ENCODE peak calls at places on chromosomes 6 and 20, in seven cellular contexts. L is IMR-90, O is mesendoderm, H is neuronal stem cell, V is H9, R is trophoblast cell, U is H1. I is an unnamed sample.

GRCh38 chr20:4897600-4897999 is 103.7 kb downstream of the SLC23A2 start:
- DNase-seq in O (no peak), V (no peak), H (no peak), U (no peak), L (no peak), R (no peak), I (no peak)

GRCh38 chr20:23146857-23147256 is 60.7 kb upstream of the CD93 start:
- DNase-seq in L (no peak), O (no peak), U (no peak), R (no peak), H (no peak), V (no peak), I (no peak)

GRCh38 chr20:63968928-63969760 is 586 bp downstream of the ZNF512B start:
- DNase-seq in V (peak; percentile 32), U (peak; percentile 76), R (no peak), O (no peak), L (no peak), H (no peak), I (no peak)

GRCh38 chr6:123415844-123416468 is 220.8 kb downstream of the TRDN start:
- DNase-seq in O (peak; percentile 69), L (peak; percentile 37), U (peak; percentile 58), R (peak; percentile 86), H (peak; percentile 47), V (peak; percentile 38), I (peak; percentile 63)

GRCh38 chr20:61950631-61951010 is 115.1 kb downstream of the TAF4 start:
- DNase-seq in V (no peak), L (no peak), R (no peak), U (peak; percentile 48), H (no peak), O (no peak), I (no peak)

GRCh38 chr6:25448965-25449538 is 169.9 kb downstream of the CARMIL1 start:
- DNase-seq in H (no peak), U (no peak), R (peak; percentile 2), O (no peak), L (no peak), V (no peak), I (no peak)

GRCh38 chr6:147201885-147202515 is 2.2 kb upstream of the STXBP5 start:
- DNase-seq in R (peak; percentile 59), O (peak; percentile 74), L (peak; percentile 21), H (no peak), U (no peak), V (peak; percentile 57), I (peak; percentile 53)

GRCh38 chr6:89944826-89945407 is 50.6 kb downstream of the GJA10 start:
- DNase-seq in L (peak; percentile 33), O (no peak), H (no peak), V (no peak), U (no peak), R (peak; percentile 68), I (peak; percentile 19)

GRCh38 chr6:85997206-85997605 is 354.5 kb upstream of the SYNCRIP start:
- DNase-seq in R (no peak), H (no peak), V (no peak), L (no peak), U (no peak), O (no peak), I (no peak)

GRCh38 chr6:153150400-153150766 is 19.3 kb upstream of the RGS17 start:
- DNase-seq in V (no peak), O (no peak), R (no peak), H (no peak), L (no peak), U (no peak), I (no peak)

GRCh38 chr6:165820934-165821333 is 157.9 kb upstream of the PDE10A start:
- DNase-seq in U (no peak), L (no peak), O (no peak), R (no peak), H (no peak), V (no peak), I (no peak)

GRCh38 chr20:13183005-13183404 is 38.1 kb upstream of the ISM1 start:
- DNase-seq in V (no peak), O (no peak), R (no peak), L (no peak), H (no peak), U (no peak), I (no peak)

GRCh38 chr20:17854307-17854903 is 114.2 kb downstream of the SNX5 start:
- DNase-seq in U (no peak), R (peak; percentile 43), L (peak; percentile 44), O (peak; percentile 76), H (no peak), V (peak; percentile 77), I (peak; percentile 53)

GRCh38 chr20:62332421-62332820 is 29.6 kb downstream of the ADRM1 start:
- DNase-seq in H (no peak), O (no peak), L (no peak), V (no peak), R (no peak), U (no peak), I (no peak)

GRCh38 chr6:55009114-55009513 is 162.5 kb downstream of the FAM83B start:
- DNase-seq in L (no peak), V (peak; percentile 56), U (no peak), H (no peak), R (no peak), O (peak; percentile 29), I (no peak)

GRCh38 chr6:157954150-157955117 is 27.2 kb upstream of the SYNJ2 start:
- DNase-seq in H (no peak), R (peak; percentile 94), U (no peak), O (peak; percentile 11), V (peak; percentile 66), L (peak; percentile 26), I (no peak)

GRCh38 chr6:139764498-139764986 is 390.1 kb upstream of the CITED2 start:
- DNase-seq in U (no peak), O (peak; percentile 96), L (peak; percentile 99), V (no peak), R (peak; percentile 94), H (no peak), I (peak; percentile 94)

GRCh38 chr20:63021356-63022321 is 14.9 kb upstream of the BHLHE23 start:
- DNase-seq in H (no peak), L (no peak), O (no peak), U (no peak), V (peak; percentile 20), R (no peak), I (no peak)

GRCh38 chr20:35271904-35272303 is 6.0 kb downstream of the MMP24OS start:
- DNase-seq in L (peak; percentile 51), R (peak; percentile 99), H (no peak), O (no peak), V (no peak), U (no peak), I (no peak)

GRCh38 chr20:35443003-35443402 is 5.0 kb upstream of the GDF5 start:
- DNase-seq in U (no peak), R (no peak), O (no peak), V (no peak), L (peak; percentile 83), H (no peak), I (peak; percentile 29)

GRCh38 chr6:145705561-145705960 is 29.8 kb downstream of the EPM2A start:
- DNase-seq in O (no peak), V (no peak), R (no peak), L (peak; percentile 78), U (no peak), H (no peak), I (peak; percentile 45)

GRCh38 chr20:32515631-32516101 is 69.5 kb downstream of the NOL4L start:
- DNase-seq in U (no peak), O (no peak), V (no peak), R (no peak), H (no peak), L (no peak), I (no peak)
- H2BK120ac ChIP-seq in U (no peak overlapping the region), O (no peak overlapping the region), V (no peak overlapping the region), R (peak overlapping the region; percentile 16), H (no peak overlapping the region), L (no peak overlapping the region), I (no peak overlapping the region)

DNA sequence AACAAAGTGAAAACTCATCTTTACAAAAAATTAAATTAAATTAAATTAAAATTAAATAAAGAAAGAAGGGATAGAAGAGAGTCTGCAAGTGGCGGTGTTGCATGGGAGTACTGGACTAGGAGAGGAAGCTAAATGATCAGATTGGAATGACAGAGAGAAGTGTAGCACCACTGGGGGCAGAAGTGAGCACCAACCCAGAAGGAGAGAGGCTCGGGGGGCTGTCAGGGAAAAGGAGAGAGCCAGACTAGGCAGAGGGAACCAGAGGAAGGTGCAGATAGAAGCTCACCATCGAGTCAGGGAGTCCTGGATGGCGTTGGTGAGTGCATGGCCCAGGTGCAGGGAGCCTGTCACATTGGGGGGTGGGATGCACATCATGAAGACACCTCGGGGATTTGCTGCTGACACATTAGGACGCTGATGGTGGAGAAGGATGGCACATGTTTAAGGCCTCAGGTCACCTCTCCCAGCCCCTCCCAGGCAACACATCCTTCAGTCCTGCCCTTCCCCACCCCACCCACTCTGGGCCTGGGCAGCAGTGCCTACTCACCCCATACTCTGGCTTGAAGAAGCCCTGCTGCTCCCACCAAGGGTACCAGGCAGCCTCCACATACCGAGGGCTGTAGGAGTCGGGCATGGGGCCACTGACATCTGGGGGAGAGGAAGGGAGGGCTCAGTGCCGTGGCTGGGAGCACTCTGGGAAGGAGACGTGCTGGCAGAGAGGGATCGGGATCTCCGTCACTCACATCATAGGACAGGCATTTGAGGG is 4.0 kb downstream of the VARS1 start:
- DNase-seq in L (peak; percentile 39), R (peak; percentile 36), U (peak; percentile 82), H (peak; percentile 55), V (peak; percentile 76), O (peak; percentile 82), I (peak; percentile 72)
- H3K9ac ChIP-seq in L (no peak overlapping the region), R (no peak overlapping the region), U (no peak overlapping the region), H (no peak overlapping the region), V (no peak overlapping the region), O (peak overlapping the region; percentile 1), I (no peak overlapping the region)

GRCh38 chr6:4997862-4998261 is 6.0 kb downstream of the RPP40 start:
- DNase-seq in H (no peak), U (no peak), O (peak; percentile 19), V (no peak), L (no peak), R (no peak), I (no peak)

GRCh38 chr6:4999586-4999985 is 4.3 kb downstream of the RPP40 start:
- DNase-seq in L (no peak), O (no peak), V (no peak), R (no peak), U (no peak), H (no peak), I (no peak)

DNA sequence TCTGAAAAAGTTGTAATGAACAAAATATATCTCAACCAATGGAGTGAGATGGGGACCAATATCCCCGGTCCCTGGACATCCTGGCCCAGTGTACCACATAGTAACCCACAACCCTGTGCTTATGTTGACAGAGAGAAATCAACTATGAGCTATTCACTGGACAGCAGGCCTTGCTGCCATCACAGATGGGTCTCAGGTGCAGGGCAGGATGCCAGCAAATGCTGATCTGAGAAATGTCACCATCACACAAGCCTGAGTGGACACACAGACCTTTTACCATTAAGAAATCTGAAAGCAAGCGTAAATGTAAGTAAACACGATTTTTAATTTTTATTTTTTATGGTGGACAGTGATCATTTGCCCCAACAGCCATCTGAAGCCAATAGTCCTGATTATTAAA is 9.1 kb downstream of the RPP40 start:
- DNase-seq in O (no peak), U (no peak), L (no peak), H (no peak), V (no peak), R (no peak), I (no peak)
- H2BK120ac ChIP-seq in O (no peak overlapping the region), U (no peak overlapping the region), L (no peak overlapping the region), H (no peak overlapping the region), V (no peak overlapping the region), R (no peak overlapping the region), I (no peak overlapping the region)

DNA sequence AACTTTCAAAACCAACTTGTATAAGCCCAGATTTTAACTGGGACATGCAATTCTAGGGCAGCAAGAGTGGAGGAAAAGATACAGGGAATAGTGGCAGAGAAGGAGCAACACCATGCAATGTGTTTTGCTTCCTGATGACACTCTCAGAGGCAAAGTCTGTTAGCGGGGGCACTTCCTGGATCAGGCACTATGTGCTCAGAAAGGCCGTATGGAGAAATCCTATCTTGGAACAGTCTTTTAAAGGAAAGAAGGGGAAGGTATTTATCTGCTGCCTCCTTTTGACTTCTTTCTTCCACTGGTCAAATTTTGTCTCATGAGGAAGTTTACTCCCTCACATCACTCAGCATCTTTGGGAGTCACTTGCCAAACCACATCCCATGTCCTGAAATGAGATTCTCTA is 91.6 kb upstream of the ELOVL5 start:
- DNase-seq in V (no peak), O (peak; percentile 7), R (no peak), U (no peak), L (no peak), H (no peak), I (no peak)
- H3K9ac ChIP-seq in V (no peak overlapping the region), O (no peak overlapping the region), R (no peak overlapping the region), U (no peak overlapping the region), L (no peak overlapping the region), H (no peak overlapping the region), I (peak overlapping the region; percentile 43)